ENCODE peak calls at places on chromosomes 4 and X, in eight cellular contexts. O is tibial nerve; Z is cardiac fibroblast; Q is effector memory CD4-positive, alpha-beta T cell; G is heart right ventricle; L is OCI-LY7; X is adrenal gland; S is right atrium auricular region. C is an unnamed sample.

GRCh38 chr4:111475001-111475400 is 670.3 kb upstream of the FAM241A start:
- DNase-seq in O (no peak), Z (peak; percentile 30), Q (no peak), G (peak; percentile 13), L (no peak), X (no peak), S (no peak), C (no peak)

GRCh38 chr4:145554691-145555090 is 64.5 kb upstream of the MMAA start:
- DNase-seq in O (no peak), Z (no peak), Q (no peak), G (no peak), L (no peak), X (no peak), S (no peak), C (no peak)

GRCh38 chr4:854356-854755 is 28.4 kb upstream of the CPLX1 start:
- DNase-seq in O (no peak), Z (no peak), Q (no peak), G (no peak), L (no peak), X (no peak), S (no peak), C (no peak)

GRCh38 chr4:15451181-15451865 is 18.4 kb upstream of the CC2D2A start:
- DNase-seq in O (no peak), Z (peak; percentile 77), Q (no peak), G (no peak), L (no peak), X (no peak), S (no peak), C (no peak)

GRCh38 chr4:110636677-110637407 is 14.0 kb upstream of the PITX2 start:
- DNase-seq in O (no peak), Z (peak; percentile 49), Q (no peak), G (no peak), L (no peak), X (no peak), S (no peak), C (no peak)

GRCh38 chrX:77441479-77441878 is 5.7 kb upstream of the FGF16 start:
- DNase-seq in O (no peak), Z (no peak), Q (no peak), G (no peak), L (no peak), X (no peak), S (no peak), C (no peak)

GRCh38 chr4:102586644-102587021 is 85.5 kb downstream of the NFKB1 start:
- DNase-seq in O (no peak), Z (no peak), Q (peak; percentile 14), G (no peak), L (no peak), X (no peak), S (no peak), C (no peak)

GRCh38 chr4:39900966-39901365 is 76.7 kb downstream of the PDS5A start:
- DNase-seq in O (no peak), Z (no peak), Q (no peak), G (no peak), L (no peak), X (no peak), S (no peak), C (no peak)

GRCh38 chr4:118351851-118352827 is 664 bp downstream of the PRSS12 start:
- DNase-seq in O (peak; percentile 24), Z (no peak), Q (no peak), G (no peak), L (no peak), X (no peak), S (no peak), C (no peak)

GRCh38 chr4:152024881-152025280 is 264.1 kb upstream of the GATB start:
- DNase-seq in O (no peak), Z (no peak), Q (no peak), G (no peak), L (no peak), X (no peak), S (no peak), C (no peak)

GRCh38 chr4:173519130-173520101 is 10.6 kb downstream of the HAND2 start:
- DNase-seq in O (no peak), Z (peak; percentile 74), Q (no peak), G (peak; percentile 65), L (no peak), X (peak; percentile 84), S (no peak), C (peak; percentile 72)

GRCh38 chr4:138576684-138577083 is 334.5 kb upstream of the SLC7A11 start:
- DNase-seq in O (no peak), Z (peak; percentile 61), Q (no peak), G (no peak), L (peak; percentile 24), X (no peak), S (no peak), C (no peak)

GRCh38 chr4:27003602-27004238 is 143.1 kb downstream of the STIM2 start:
- DNase-seq in O (no peak), Z (peak; percentile 36), Q (no peak), G (no peak), L (peak; percentile 38), X (no peak), S (no peak), C (no peak)

GRCh38 chr4:113976937-113977855 is 2.3 kb downstream of the ARSJ start:
- DNase-seq in O (no peak), Z (no peak), Q (no peak), G (no peak), L (no peak), X (no peak), S (no peak), C (no peak)

GRCh38 chrX:106897259-106897658 is 5.9 kb downstream of the RIPPLY1 start:
- DNase-seq in O (no peak), Z (peak; percentile 40), Q (no peak), G (no peak), L (no peak), X (no peak), S (no peak), C (no peak)

GRCh38 chr4:11483076-11483475 is 54.4 kb upstream of the HS3ST1 start:
- DNase-seq in O (no peak), Z (no peak), Q (no peak), G (no peak), L (no peak), X (no peak), S (no peak), C (no peak)

GRCh38 chrX:118346258-118347094 is 570 bp downstream of the WDR44 start:
- DNase-seq in O (no peak), Z (no peak), Q (peak; percentile 31), G (peak; percentile 35), L (peak; percentile 54), X (peak; percentile 64), S (no peak), C (peak; percentile 27)

GRCh38 chr4:61541474-61541873 is 341.3 kb downstream of the ADGRL3 start:
- DNase-seq in O (no peak), Z (no peak), Q (no peak), G (no peak), L (no peak), X (no peak), S (no peak), C (no peak)

GRCh38 chrX:136259543-136259942 is 8.3 kb upstream of the MAP7D3 start:
- DNase-seq in O (no peak), Z (peak; percentile 84), Q (no peak), G (no peak), L (no peak), X (no peak), S (no peak), C (no peak)

GRCh38 chr4:150533673-150534072 is 48.3 kb upstream of the MAB21L2 start:
- DNase-seq in O (no peak), Z (no peak), Q (no peak), G (no peak), L (no peak), X (no peak), S (no peak), C (no peak)

GRCh38 chr4:40418430-40419230 is 83.5 kb downstream of the CHRNA9 start:
- DNase-seq in O (no peak), Z (no peak), Q (no peak), G (no peak), L (no peak), X (no peak), S (no peak), C (no peak)

DNA sequence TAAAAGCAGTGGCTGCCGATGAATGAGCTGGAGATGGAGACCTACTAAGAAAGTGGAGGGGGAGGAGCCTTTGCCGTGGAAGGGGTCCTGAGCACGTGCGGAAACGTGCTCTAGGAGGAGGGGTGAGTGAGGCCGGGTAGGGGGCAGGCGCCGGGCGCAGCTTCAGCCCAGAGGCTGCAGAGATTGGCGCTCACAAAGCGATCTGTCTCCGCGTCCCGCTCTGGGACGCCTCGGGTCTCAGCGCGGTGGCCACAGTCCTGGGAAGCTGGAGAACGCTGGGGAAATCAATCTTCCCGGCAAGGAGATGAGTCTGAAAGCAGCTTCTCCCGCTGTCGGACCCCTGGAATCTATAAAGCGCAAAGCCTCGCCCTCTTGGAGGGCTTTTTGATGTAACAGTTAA is 460 bp upstream of the ARHGAP6 start:
- DNase-seq in O (no peak), Z (peak; percentile 2), Q (no peak), G (no peak), L (no peak), X (no peak), S (no peak), C (peak; percentile 44)
- H3K4me3 ChIP-seq in O (peak overlapping the region; percentile 24), Z (peak overlapping the region; percentile 52), Q (no peak overlapping the region), G (peak overlapping the region; percentile 35), L (no peak overlapping the region), X (no peak overlapping the region), S (peak overlapping the region; percentile 30), C (peak overlapping the region; percentile 50)

GRCh38 chrX:40108084-40108958 is 10.6 kb upstream of the BCOR start:
- DNase-seq in O (no peak), Z (peak; percentile 58), Q (no peak), G (peak; percentile 21), L (no peak), X (peak; percentile 79), S (peak; percentile 68), C (peak; percentile 62)
- H3K4me3 ChIP-seq in O (peak overlapping the region; percentile 54), Z (no peak overlapping the region), Q (peak overlapping the region; percentile 44), G (peak overlapping the region; percentile 75), L (peak overlapping the region; percentile 69), X (peak overlapping the region; percentile 36), S (peak overlapping the region; percentile 48), C (peak overlapping the region; percentile 55)

DNA sequence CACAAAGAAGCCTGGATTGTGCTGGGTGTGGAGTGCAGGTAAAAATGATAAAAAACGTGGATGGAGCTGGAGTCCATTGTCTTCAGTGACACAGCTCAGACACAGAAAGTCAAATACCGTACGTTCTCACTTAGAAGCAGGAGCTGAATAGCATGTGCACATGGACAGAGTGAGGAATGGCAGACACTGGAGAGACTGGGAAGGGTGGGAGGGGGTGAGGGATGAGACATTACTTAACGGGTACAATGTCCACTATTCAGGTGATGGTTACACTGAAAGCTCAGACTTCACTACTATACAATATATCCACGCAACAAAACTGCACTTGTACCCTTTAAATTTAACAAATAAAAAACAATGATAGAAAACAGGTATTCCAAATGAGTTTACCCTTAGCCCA is 18.1 kb upstream of the IRAK1 start:
- DNase-seq in O (no peak), Z (no peak), Q (no peak), G (no peak), L (no peak), X (no peak), S (no peak), C (no peak)
- H3K4me3 ChIP-seq in O (no peak overlapping the region), Z (no peak overlapping the region), Q (no peak overlapping the region), G (no peak overlapping the region), L (no peak overlapping the region), X (no peak overlapping the region), S (no peak overlapping the region), C (no peak overlapping the region)

DNA sequence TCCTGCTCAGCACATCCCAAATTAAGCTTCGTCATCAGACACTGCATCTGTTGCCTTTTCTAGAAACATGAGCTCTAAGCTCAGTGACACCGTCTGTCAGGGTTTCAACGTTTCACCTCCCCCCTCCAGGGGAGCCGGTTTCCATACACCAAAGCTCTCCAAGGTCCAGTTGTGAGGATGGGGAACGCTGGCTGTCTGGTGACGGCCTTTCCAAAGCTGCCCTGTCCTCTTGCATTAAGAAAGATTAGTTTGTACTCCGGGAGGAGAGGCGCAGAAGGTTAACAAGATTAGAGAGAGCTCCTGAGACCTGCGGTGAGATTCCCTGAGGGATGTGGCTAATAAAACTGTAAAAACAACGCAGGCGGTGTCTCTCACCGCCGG is 43.2 kb downstream of the ASMT start:
- DNase-seq in O (no peak), Z (no peak), Q (no peak), G (no peak), L (no peak), X (peak; percentile 55), S (no peak), C (no peak)
- H3K4me3 ChIP-seq in O (no peak overlapping the region), Z (no peak overlapping the region), Q (peak overlapping the region; percentile 43), G (no peak overlapping the region), L (peak overlapping the region; percentile 70), X (no peak overlapping the region), S (no peak overlapping the region), C (no peak overlapping the region)

C was measured in uterus.